ENCODE peak calls at places on chromosome 1, in seven cellular contexts. L is stomach, C is SK-N-SH, N is transverse colon, W is A549, T is ovary, B is tibial nerve. V is an unnamed sample.

GRCh38 chr1:103265551-103265950 is 157.2 kb upstream of the COL11A1 start:
- DNase-seq in N (no peak), L (no peak), B (no peak), T (no peak), W (peak; percentile 4), C (no peak), V (no peak)

GRCh38 chr1:248618878-248619277 is 16.0 kb downstream of the OR2T11 start:
- DNase-seq in B (peak; percentile 24), W (peak; percentile 58), C (peak; percentile 27), N (peak; percentile 70), L (peak; percentile 70), T (peak; percentile 32), V (no peak)

GRCh38 chr1:204842892-204843291 is 27.8 kb upstream of the NFASC start:
- DNase-seq in B (no peak), L (no peak), C (no peak), T (no peak), W (no peak), N (peak; percentile 30), V (no peak)

GRCh38 chr1:38135621-38136414 is 89.2 kb upstream of the POU3F1 start:
- DNase-seq in B (no peak), N (no peak), L (no peak), W (no peak), T (no peak), C (no peak), V (no peak)

GRCh38 chr1:193538004-193538355 is 351.6 kb upstream of the B3GALT2 start:
- DNase-seq in B (no peak), L (no peak), C (no peak), T (no peak), W (no peak), N (no peak), V (no peak)

GRCh38 chr1:158689841-158690240 is 3.3 kb upstream of the SPTA1 start:
- DNase-seq in N (no peak), C (no peak), L (no peak), B (no peak), W (no peak), T (no peak), V (no peak)

GRCh38 chr1:244393604-244394176 is 58.0 kb downstream of the ADSS2 start:
- DNase-seq in N (no peak), L (no peak), B (no peak), W (no peak), T (no peak), C (no peak), V (no peak)

GRCh38 chr1:71796044-71796443 is 486.3 kb downstream of the NEGR1 start:
- DNase-seq in C (no peak), L (no peak), N (no peak), B (no peak), W (no peak), T (no peak), V (no peak)

GRCh38 chr1:47013239-47013638 is 10.2 kb upstream of the CYP4X1 start:
- DNase-seq in C (no peak), T (no peak), W (no peak), N (no peak), L (no peak), B (no peak), V (no peak)

GRCh38 chr1:56438901-56439551 is 140.3 kb downstream of the PLPP3 start:
- DNase-seq in N (no peak), C (no peak), L (no peak), B (no peak), T (no peak), W (no peak), V (no peak)

GRCh38 chr1:56436912-56437403 is 142.4 kb downstream of the PLPP3 start:
- DNase-seq in C (no peak), N (no peak), T (no peak), L (no peak), W (no peak), B (no peak), V (no peak)

GRCh38 chr1:56439610-56440264 is 139.6 kb downstream of the PLPP3 start:
- DNase-seq in T (no peak), C (no peak), B (no peak), L (no peak), W (no peak), N (no peak), V (no peak)

GRCh38 chr1:56436338-56436695 is 143.0 kb downstream of the PLPP3 start:
- DNase-seq in W (no peak), L (no peak), C (no peak), T (no peak), N (no peak), B (no peak), V (no peak)

DNA sequence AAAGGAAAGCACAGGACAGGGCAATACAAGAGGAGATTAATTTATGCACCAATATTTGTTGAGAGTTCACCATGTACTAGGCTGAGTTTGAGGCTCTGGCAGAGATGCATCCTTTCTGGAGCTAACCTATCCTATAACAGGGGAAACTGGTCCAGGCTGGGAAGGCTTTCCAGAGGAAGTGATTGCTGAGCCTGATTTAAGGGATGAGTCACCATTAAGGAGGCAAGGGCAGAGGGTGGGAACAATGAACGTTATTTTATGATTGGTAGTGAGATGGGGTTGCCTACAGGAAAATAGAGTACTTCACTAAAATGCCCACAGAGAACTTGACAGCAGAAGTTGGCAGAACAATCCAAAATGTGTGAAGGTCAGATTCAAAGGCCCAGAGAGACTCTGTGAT is 141.4 kb downstream of the PLPP3 start:
- DNase-seq in C (no peak), T (no peak), B (no peak), W (no peak), N (no peak), L (no peak), V (no peak)
- H3K4me1 ChIP-seq in C (peaks cover 43% of the 10 kb centered on the region), T (peaks cover 4% of the 10 kb centered on the region), B (peaks cover 57% of the 10 kb centered on the region), W (peaks cover 7% of the 10 kb centered on the region), N (no peaks in the 10 kb centered on the region), L (peaks cover 11% of the 10 kb centered on the region), V (peaks cover 50% of the 10 kb centered on the region)

DNA sequence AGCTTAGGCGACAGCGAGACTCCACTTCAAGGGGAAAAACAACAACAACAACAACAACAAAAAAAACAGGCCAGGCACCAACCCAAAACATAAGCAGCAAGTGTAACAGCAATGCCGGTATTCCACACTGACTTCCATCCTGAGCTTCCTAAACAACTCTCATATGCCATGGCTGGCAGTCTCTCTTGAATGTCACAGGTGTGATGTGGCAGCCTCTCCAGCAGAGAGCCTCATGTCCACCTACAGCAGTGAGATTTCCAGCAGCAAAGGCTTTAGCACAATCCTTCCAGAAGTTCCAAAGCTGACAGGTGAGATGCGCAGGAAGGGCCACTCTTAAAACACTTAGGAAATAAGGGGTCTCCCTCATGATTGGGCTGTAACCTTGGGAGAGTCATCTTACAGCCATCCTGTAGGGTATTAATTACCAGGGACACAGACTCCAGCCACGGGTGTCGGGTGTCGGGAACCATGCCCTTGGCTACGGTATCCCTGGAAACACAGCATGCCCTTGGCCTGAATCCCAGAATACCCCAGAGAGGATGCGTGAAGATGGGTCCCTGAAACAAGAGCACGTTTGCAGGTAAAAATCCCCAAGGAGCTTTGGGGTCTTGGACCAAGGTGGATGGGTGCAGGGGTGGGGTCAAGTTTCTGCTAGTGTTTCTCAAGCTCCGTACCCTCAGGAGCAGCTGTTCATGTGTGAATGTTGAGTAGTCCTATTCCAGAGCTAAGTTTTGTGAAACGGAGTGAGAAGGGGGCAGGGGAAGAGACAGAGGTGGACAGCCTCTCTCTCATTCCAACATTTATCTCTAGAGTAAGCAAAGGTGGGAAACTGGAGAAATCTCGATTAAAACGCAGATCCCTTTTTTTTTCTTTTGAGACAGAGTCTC is 31.4 kb downstream of the CLSTN1 start:
- DNase-seq in T (peak; percentile 34), W (no peak), L (no peak), N (no peak), B (no peak), C (peak; percentile 80), V (no peak)
- TF ChIP-seq CTCF in T (no peak), W (no peak), L (no peak), N (peak; percentile 31), B (no peak), C (no peak), V (no peak)

GRCh38 chr1:56413671-56414199 is 165.6 kb downstream of the PLPP3 start:
- DNase-seq in T (no peak), C (no peak), W (no peak), L (no peak), N (no peak), B (no peak), V (no peak)

GRCh38 chr1:56415258-56415657 is 164.1 kb downstream of the PLPP3 start:
- DNase-seq in N (no peak), C (no peak), T (no peak), W (no peak), B (no peak), L (no peak), V (no peak)

GRCh38 chr1:56415720-56416119 is 163.6 kb downstream of the PLPP3 start:
- DNase-seq in T (no peak), L (no peak), C (no peak), W (no peak), B (no peak), N (no peak), V (no peak)

GRCh38 chr1:56416385-56416972 is 162.9 kb downstream of the PLPP3 start:
- DNase-seq in C (no peak), W (peak; percentile 23), N (no peak), B (no peak), T (no peak), L (no peak), V (no peak)

DNA sequence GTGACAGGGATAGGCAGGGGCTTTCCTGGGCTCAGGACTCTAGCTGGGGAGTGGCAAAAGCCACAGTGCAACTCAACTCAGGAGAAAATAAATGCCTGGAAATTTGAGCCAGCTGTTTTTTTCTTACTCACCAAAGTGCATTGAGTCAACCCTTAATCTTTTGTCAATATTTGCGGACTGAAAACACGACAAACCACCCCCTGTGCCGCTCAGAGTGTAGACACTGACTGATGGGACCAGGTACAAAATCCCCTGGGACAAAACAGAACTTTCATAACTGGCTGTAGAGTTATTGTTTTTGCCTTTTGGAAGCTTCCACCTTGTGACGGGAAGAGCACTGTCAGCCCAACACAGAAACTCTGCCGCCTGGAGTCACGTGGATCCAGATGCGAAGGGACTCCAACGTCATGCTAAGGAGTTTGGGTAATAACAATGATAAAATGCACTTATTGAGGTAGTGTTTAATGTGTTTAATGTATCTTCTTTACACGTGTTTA is 164.6 kb downstream of the PLPP3 start:
- DNase-seq in B (no peak), L (peak; percentile 59), W (peak; percentile 80), C (no peak), T (no peak), N (no peak), V (no peak)
- TF ChIP-seq EP300 in B (no peak), L (no peak), W (peak; percentile 50), C (no peak), T (no peak), N (no peak), V (no peak)

GRCh38 chr1:1120866-1121563 is 5.1 kb upstream of the C1orf159 start:
- DNase-seq in N (peak; percentile 9), T (no peak), L (no peak), W (no peak), C (peak; percentile 36), B (no peak), V (no peak)
- H3K4me1 ChIP-seq in N (peaks cover 31% of the 10 kb centered on the region), T (no peaks in the 10 kb centered on the region), L (peaks cover 48% of the 10 kb centered on the region), W (peaks cover 4% of the 10 kb centered on the region), C (peaks cover 13% of the 10 kb centered on the region), B (peaks cover 18% of the 10 kb centered on the region), V (peaks cover 24% of the 10 kb centered on the region)

GRCh38 chr1:33624991-33625870 is 152.8 kb downstream of the ZSCAN20 start:
- DNase-seq in N (no peak), L (no peak), B (no peak), W (no peak), T (no peak), C (peak; percentile 38), V (no peak)
- TF ChIP-seq CTCF in N (no peak), L (no peak), B (peak; percentile 12), W (no peak), T (no peak), C (peak; percentile 43), V (no peak)